ENCODE peak calls at places on chromosomes 1 and 21, in ten cellular contexts. One of them, this sample, is unnamed.

GRCh38 chr1:156581661-156582387 is 2.3 kb downstream of the TTC24 start:
- DNase-seq in naive B cell: peak
- DNase-seq in T-helper 2 cell: no peak
- DNase-seq in GM12864: no peak
- DNase-seq in GM23248: no peak
- DNase-seq in tibial artery: no peak
- DNase-seq in hypothalamus: no peak
- DNase-seq in AG08396: no peak
- DNase-seq in stimulated activated CD8-positive, alpha-beta memory T cell treated with anti-CD3 and anti-CD28 coated beads, Interleukin-4, amount 100 ng/mL, for 1 hour: no peak
- DNase-seq in COLO829: no peak
- DNase-seq in this sample: no peak

GRCh38 chr1:181089777-181090505 is 1.4 kb downstream of the IER5 start:
- DNase-seq in naive B cell: peak
- DNase-seq in T-helper 2 cell: peak
- DNase-seq in GM12864: peak
- DNase-seq in GM23248: peak
- DNase-seq in tibial artery: peak
- DNase-seq in hypothalamus: peak
- DNase-seq in AG08396: peak
- DNase-seq in stimulated activated CD8-positive, alpha-beta memory T cell treated with anti-CD3 and anti-CD28 coated beads, Interleukin-4, amount 100 ng/mL, for 1 hour: peak
- DNase-seq in COLO829: no peak
- DNase-seq in this sample: peak

GRCh38 chr1:194342484-194343262 is 1156.3 kb upstream of the B3GALT2 start:
- DNase-seq in naive B cell: no peak
- DNase-seq in T-helper 2 cell: no peak
- DNase-seq in GM12864: no peak
- DNase-seq in GM23248: no peak
- DNase-seq in tibial artery: no peak
- DNase-seq in hypothalamus: no peak
- DNase-seq in AG08396: no peak
- DNase-seq in stimulated activated CD8-positive, alpha-beta memory T cell treated with anti-CD3 and anti-CD28 coated beads, Interleukin-4, amount 100 ng/mL, for 1 hour: no peak
- DNase-seq in COLO829: no peak
- DNase-seq in this sample: no peak

GRCh38 chr1:100536031-100536430 is 1.9 kb upstream of the GPR88 start:
- DNase-seq in naive B cell: no peak
- DNase-seq in T-helper 2 cell: peak
- DNase-seq in GM12864: peak
- DNase-seq in GM23248: no peak
- DNase-seq in tibial artery: no peak
- DNase-seq in hypothalamus: no peak
- DNase-seq in AG08396: no peak
- DNase-seq in stimulated activated CD8-positive, alpha-beta memory T cell treated with anti-CD3 and anti-CD28 coated beads, Interleukin-4, amount 100 ng/mL, for 1 hour: no peak
- DNase-seq in COLO829: no peak
- DNase-seq in this sample: no peak

GRCh38 chr1:225737179-225737578 is 40.4 kb upstream of the SRP9 start:
- DNase-seq in naive B cell: no peak
- DNase-seq in T-helper 2 cell: no peak
- DNase-seq in GM12864: no peak
- DNase-seq in GM23248: peak
- DNase-seq in tibial artery: no peak
- DNase-seq in hypothalamus: no peak
- DNase-seq in AG08396: no peak
- DNase-seq in stimulated activated CD8-positive, alpha-beta memory T cell treated with anti-CD3 and anti-CD28 coated beads, Interleukin-4, amount 100 ng/mL, for 1 hour: no peak
- DNase-seq in COLO829: no peak
- DNase-seq in this sample: no peak

GRCh38 chr1:19398309-19398760 is 86.2 kb downstream of the SLC66A1 start:
- DNase-seq in naive B cell: no peak
- DNase-seq in T-helper 2 cell: no peak
- DNase-seq in GM12864: no peak
- DNase-seq in GM23248: peak
- DNase-seq in tibial artery: no peak
- DNase-seq in hypothalamus: no peak
- DNase-seq in AG08396: peak
- DNase-seq in stimulated activated CD8-positive, alpha-beta memory T cell treated with anti-CD3 and anti-CD28 coated beads, Interleukin-4, amount 100 ng/mL, for 1 hour: no peak
- DNase-seq in COLO829: no peak
- DNase-seq in this sample: no peak

GRCh38 chr1:3336641-3337621 is 117.5 kb upstream of the ARHGEF16 start:
- DNase-seq in naive B cell: no peak
- DNase-seq in T-helper 2 cell: no peak
- DNase-seq in GM12864: no peak
- DNase-seq in GM23248: no peak
- DNase-seq in tibial artery: no peak
- DNase-seq in hypothalamus: no peak
- DNase-seq in AG08396: no peak
- DNase-seq in stimulated activated CD8-positive, alpha-beta memory T cell treated with anti-CD3 and anti-CD28 coated beads, Interleukin-4, amount 100 ng/mL, for 1 hour: no peak
- DNase-seq in COLO829: no peak
- DNase-seq in this sample: no peak

GRCh38 chr21:40166291-40166843 is 299.1 kb downstream of the PCP4 start:
- DNase-seq in naive B cell: no peak
- DNase-seq in T-helper 2 cell: no peak
- DNase-seq in GM12864: no peak
- DNase-seq in GM23248: no peak
- DNase-seq in tibial artery: no peak
- DNase-seq in hypothalamus: no peak
- DNase-seq in AG08396: peak
- DNase-seq in stimulated activated CD8-positive, alpha-beta memory T cell treated with anti-CD3 and anti-CD28 coated beads, Interleukin-4, amount 100 ng/mL, for 1 hour: no peak
- DNase-seq in COLO829: no peak
- DNase-seq in this sample: no peak

GRCh38 chr1:60697204-60697994 is 385.0 kb upstream of the NFIA start:
- DNase-seq in naive B cell: no peak
- DNase-seq in T-helper 2 cell: no peak
- DNase-seq in GM12864: no peak
- DNase-seq in GM23248: no peak
- DNase-seq in tibial artery: no peak
- DNase-seq in hypothalamus: no peak
- DNase-seq in AG08396: no peak
- DNase-seq in stimulated activated CD8-positive, alpha-beta memory T cell treated with anti-CD3 and anti-CD28 coated beads, Interleukin-4, amount 100 ng/mL, for 1 hour: no peak
- DNase-seq in COLO829: no peak
- DNase-seq in this sample: no peak

GRCh38 chr1:63772876-63773275 is 941 bp upstream of the ROR1 start:
- DNase-seq in naive B cell: no peak
- DNase-seq in T-helper 2 cell: no peak
- DNase-seq in GM12864: no peak
- DNase-seq in GM23248: no peak
- DNase-seq in tibial artery: no peak
- DNase-seq in hypothalamus: no peak
- DNase-seq in AG08396: no peak
- DNase-seq in stimulated activated CD8-positive, alpha-beta memory T cell treated with anti-CD3 and anti-CD28 coated beads, Interleukin-4, amount 100 ng/mL, for 1 hour: no peak
- DNase-seq in COLO829: no peak
- DNase-seq in this sample: no peak

GRCh38 chr1:89609781-89610456 is 23.0 kb upstream of the LRRC8C start:
- DNase-seq in naive B cell: no peak
- DNase-seq in T-helper 2 cell: peak
- DNase-seq in GM12864: no peak
- DNase-seq in GM23248: no peak
- DNase-seq in tibial artery: no peak
- DNase-seq in hypothalamus: no peak
- DNase-seq in AG08396: no peak
- DNase-seq in stimulated activated CD8-positive, alpha-beta memory T cell treated with anti-CD3 and anti-CD28 coated beads, Interleukin-4, amount 100 ng/mL, for 1 hour: no peak
- DNase-seq in COLO829: no peak
- DNase-seq in this sample: no peak

GRCh38 chr1:7420098-7420445 is 351.0 kb upstream of the VAMP3 start:
- DNase-seq in naive B cell: no peak
- DNase-seq in T-helper 2 cell: no peak
- DNase-seq in GM12864: no peak
- DNase-seq in GM23248: no peak
- DNase-seq in tibial artery: no peak
- DNase-seq in hypothalamus: no peak
- DNase-seq in AG08396: no peak
- DNase-seq in stimulated activated CD8-positive, alpha-beta memory T cell treated with anti-CD3 and anti-CD28 coated beads, Interleukin-4, amount 100 ng/mL, for 1 hour: no peak
- DNase-seq in COLO829: no peak
- DNase-seq in this sample: no peak

GRCh38 chr1:242212401-242212800 is 213.5 kb upstream of the MAP1LC3C start:
- DNase-seq in naive B cell: no peak
- DNase-seq in T-helper 2 cell: no peak
- DNase-seq in GM12864: no peak
- DNase-seq in GM23248: no peak
- DNase-seq in tibial artery: no peak
- DNase-seq in hypothalamus: no peak
- DNase-seq in AG08396: no peak
- DNase-seq in stimulated activated CD8-positive, alpha-beta memory T cell treated with anti-CD3 and anti-CD28 coated beads, Interleukin-4, amount 100 ng/mL, for 1 hour: no peak
- DNase-seq in COLO829: no peak
- DNase-seq in this sample: no peak

GRCh38 chr1:67701876-67702275 is 16.9 kb downstream of the GADD45A start:
- DNase-seq in naive B cell: no peak
- DNase-seq in T-helper 2 cell: no peak
- DNase-seq in GM12864: no peak
- DNase-seq in GM23248: no peak
- DNase-seq in tibial artery: no peak
- DNase-seq in hypothalamus: no peak
- DNase-seq in AG08396: no peak
- DNase-seq in stimulated activated CD8-positive, alpha-beta memory T cell treated with anti-CD3 and anti-CD28 coated beads, Interleukin-4, amount 100 ng/mL, for 1 hour: no peak
- DNase-seq in COLO829: no peak
- DNase-seq in this sample: no peak

GRCh38 chr1:12528021-12528852 is 89.8 kb downstream of the DHRS3 start:
- DNase-seq in naive B cell: no peak
- DNase-seq in T-helper 2 cell: no peak
- DNase-seq in GM12864: no peak
- DNase-seq in GM23248: peak
- DNase-seq in tibial artery: peak
- DNase-seq in hypothalamus: peak
- DNase-seq in AG08396: peak
- DNase-seq in stimulated activated CD8-positive, alpha-beta memory T cell treated with anti-CD3 and anti-CD28 coated beads, Interleukin-4, amount 100 ng/mL, for 1 hour: no peak
- DNase-seq in COLO829: no peak
- DNase-seq in this sample: peak

GRCh38 chr1:99544328-99544727 is 101.6 kb upstream of the PALMD start:
- DNase-seq in naive B cell: no peak
- DNase-seq in T-helper 2 cell: peak
- DNase-seq in GM12864: no peak
- DNase-seq in GM23248: peak
- DNase-seq in tibial artery: no peak
- DNase-seq in hypothalamus: no peak
- DNase-seq in AG08396: no peak
- DNase-seq in stimulated activated CD8-positive, alpha-beta memory T cell treated with anti-CD3 and anti-CD28 coated beads, Interleukin-4, amount 100 ng/mL, for 1 hour: no peak
- DNase-seq in COLO829: no peak
- DNase-seq in this sample: no peak